ENCODE peak calls at places on chromosomes 2 and 18, in seven cellular contexts. N, V, H, U, E, P and O are unnamed samples.

GRCh38 chr2:191936882-191937405 is 90.1 kb upstream of the CAVIN2 start:
- DNase-seq in N (no peak), V (no peak), H (no peak), U (no peak), E (no peak), P (no peak), O (no peak)

GRCh38 chr2:70888925-70889715 is 46.6 kb upstream of the ATP6V1B1 start:
- DNase-seq in N (peak; percentile 80), V (no peak), H (no peak), U (no peak), E (no peak), P (no peak), O (no peak)

GRCh38 chr2:10036095-10036879 is 7.1 kb upstream of the KLF11 start:
- DNase-seq in N (peak; percentile 42), V (peak; percentile 85), H (no peak), U (peak; percentile 72), E (peak; percentile 79), P (peak; percentile 87), O (peak; percentile 85)

GRCh38 chr2:137449454-137449853 is 514.8 kb upstream of the HNMT start:
- DNase-seq in N (no peak), V (no peak), H (no peak), U (no peak), E (no peak), P (no peak), O (no peak)

GRCh38 chr2:31188141-31188540 is 29.2 kb downstream of the CAPN14 start:
- DNase-seq in N (no peak), V (no peak), H (peak; percentile 2), U (no peak), E (no peak), P (no peak), O (no peak)

GRCh38 chr2:62446491-62446890 is 59.5 kb downstream of the TMEM17 start:
- DNase-seq in N (no peak), V (no peak), H (no peak), U (no peak), E (no peak), P (no peak), O (no peak)

GRCh38 chr2:38602136-38602731 is 494 bp downstream of the HNRNPLL start:
- DNase-seq in N (peak; percentile 69), V (peak; percentile 71), H (peak; percentile 60), U (no peak), E (peak; percentile 19), P (peak; percentile 63), O (peak; percentile 51)

GRCh38 chr2:29502452-29502851 is 387.2 kb downstream of the CLIP4 start:
- DNase-seq in N (no peak), V (no peak), H (no peak), U (no peak), E (peak; percentile 89), P (no peak), O (no peak)

GRCh38 chr2:218863021-218863520 is 3.5 kb downstream of the WNT6 start:
- DNase-seq in N (no peak), V (peak; percentile 56), H (no peak), U (no peak), E (no peak), P (no peak), O (no peak)

GRCh38 chr2:88493481-88493880 is 41.0 kb upstream of the FOXI3 start:
- DNase-seq in N (no peak), V (no peak), H (no peak), U (no peak), E (no peak), P (no peak), O (no peak)

GRCh38 chr2:70574102-70574501 is 20.5 kb upstream of the TGFA start:
- DNase-seq in N (no peak), V (no peak), H (no peak), U (no peak), E (no peak), P (no peak), O (no peak)

GRCh38 chr2:211035548-211036185 is 479.3 kb downstream of the CPS1 start:
- DNase-seq in N (peak; percentile 53), V (no peak), H (no peak), U (no peak), E (peak; percentile 72), P (no peak), O (no peak)

GRCh38 chr18:72544092-72544886 is at the start of gene CBLN2:
- DNase-seq in N (peak; percentile 91), V (peak; percentile 79), H (peak; percentile 52), U (no peak), E (peak; percentile 75), P (peak; percentile 38), O (peak; percentile 85)

GRCh38 chr2:177717831-177718618 is 325.5 kb downstream of the AGPS start:
- DNase-seq in N (no peak), V (no peak), H (no peak), U (no peak), E (peak; percentile 39), P (no peak), O (no peak)

GRCh38 chr2:179936654-179937053 is 70.4 kb downstream of the CWC22 start:
- DNase-seq in N (peak; percentile 66), V (no peak), H (peak; percentile 22), U (no peak), E (peak; percentile 67), P (peak; percentile 28), O (no peak)

GRCh38 chr2:118249970-118250369 is 161.7 kb downstream of the INSIG2 start:
- DNase-seq in N (no peak), V (no peak), H (no peak), U (no peak), E (peak; percentile 80), P (no peak), O (no peak)

GRCh38 chr2:233085037-233085838 is 25.1 kb downstream of the INPP5D start:
- DNase-seq in N (peak; percentile 86), V (peak; percentile 45), H (no peak), U (no peak), E (no peak), P (no peak), O (no peak)

GRCh38 chr2:119544075-119545031 is at the start of gene CFAP221:
- DNase-seq in N (peak; percentile 95), V (peak; percentile 93), H (peak; percentile 51), U (peak; percentile 42), E (peak; percentile 66), P (peak; percentile 85), O (peak; percentile 88)

GRCh38 chr18:57657566-57657965 is 35.9 kb upstream of the NARS1 start:
- DNase-seq in N (no peak), V (no peak), H (no peak), U (no peak), E (no peak), P (no peak), O (no peak)

GRCh38 chr2:101463885-101464653 is 10.8 kb downstream of the RFX8 start:
- DNase-seq in N (no peak), V (no peak), H (no peak), U (no peak), E (peak; percentile 59), P (no peak), O (no peak)

GRCh38 chr2:5980351-5981054 is 288.3 kb downstream of the SOX11 start:
- DNase-seq in N (no peak), V (no peak), H (no peak), U (no peak), E (no peak), P (no peak), O (no peak)

DNA sequence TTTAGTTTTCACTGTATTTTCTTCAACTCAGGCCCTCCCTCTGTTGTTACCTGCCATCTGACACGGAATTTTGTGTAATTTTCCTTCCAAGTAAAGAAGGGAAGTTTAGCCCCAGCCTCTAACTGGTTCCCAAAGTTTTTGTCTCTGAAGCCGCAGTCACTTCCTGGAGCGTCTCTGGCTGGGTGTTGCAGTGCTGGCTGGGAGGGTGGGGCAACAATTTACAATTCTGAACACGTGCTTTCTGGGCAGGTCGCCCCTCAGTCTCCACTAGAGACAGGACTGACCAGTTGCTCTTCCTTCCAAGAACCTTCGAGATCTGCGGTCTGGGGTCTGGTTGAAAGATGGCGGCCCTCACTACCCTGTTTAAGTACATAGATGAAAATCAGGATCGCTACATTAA is 3.5 kb downstream of the CNDP2 start:
- DNase-seq in N (no peak), V (peak; percentile 76), H (peak; percentile 55), U (peak; percentile 60), E (peak; percentile 50), P (peak; percentile 72), O (peak; percentile 78)
- H3K4me3 ChIP-seq in N (no peak overlapping the region), V (peak overlapping the region; percentile 34), H (peak overlapping the region; percentile 72), U (no peak overlapping the region), E (peak overlapping the region; percentile 56), P (no peak overlapping the region), O (peak overlapping the region; percentile 42)

DNA sequence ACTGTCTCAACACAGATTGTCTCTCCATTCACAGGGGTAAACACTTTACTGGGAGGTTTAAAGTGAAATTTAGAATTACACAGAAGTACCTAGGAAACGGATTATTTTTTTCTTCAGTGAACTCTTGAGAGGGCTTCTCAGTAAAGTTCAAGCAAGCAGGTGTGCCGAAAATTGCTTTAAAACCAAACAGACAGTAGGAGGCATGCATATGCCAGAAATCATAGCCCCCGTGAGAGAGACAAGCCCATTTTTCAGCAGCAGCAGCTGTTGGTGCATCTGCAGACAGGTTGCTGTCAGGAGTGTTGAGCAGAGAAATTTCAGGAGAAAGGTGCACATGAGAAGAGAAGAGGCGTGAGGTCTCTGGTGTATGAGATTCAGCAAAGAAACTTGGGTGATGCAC is 2115.5 kb upstream of the CELF4 start:
- DNase-seq in N (no peak), V (no peak), H (no peak), U (no peak), E (no peak), P (no peak), O (no peak)
- H3K36me3 ChIP-seq in N (no peaks in the 10 kb centered on the region), V (no peaks in the 10 kb centered on the region), H (no peaks in the 10 kb centered on the region), U (no peaks in the 10 kb centered on the region), E (no peaks in the 10 kb centered on the region), P (no peaks in the 10 kb centered on the region), O (no peaks in the 10 kb centered on the region)

DNA sequence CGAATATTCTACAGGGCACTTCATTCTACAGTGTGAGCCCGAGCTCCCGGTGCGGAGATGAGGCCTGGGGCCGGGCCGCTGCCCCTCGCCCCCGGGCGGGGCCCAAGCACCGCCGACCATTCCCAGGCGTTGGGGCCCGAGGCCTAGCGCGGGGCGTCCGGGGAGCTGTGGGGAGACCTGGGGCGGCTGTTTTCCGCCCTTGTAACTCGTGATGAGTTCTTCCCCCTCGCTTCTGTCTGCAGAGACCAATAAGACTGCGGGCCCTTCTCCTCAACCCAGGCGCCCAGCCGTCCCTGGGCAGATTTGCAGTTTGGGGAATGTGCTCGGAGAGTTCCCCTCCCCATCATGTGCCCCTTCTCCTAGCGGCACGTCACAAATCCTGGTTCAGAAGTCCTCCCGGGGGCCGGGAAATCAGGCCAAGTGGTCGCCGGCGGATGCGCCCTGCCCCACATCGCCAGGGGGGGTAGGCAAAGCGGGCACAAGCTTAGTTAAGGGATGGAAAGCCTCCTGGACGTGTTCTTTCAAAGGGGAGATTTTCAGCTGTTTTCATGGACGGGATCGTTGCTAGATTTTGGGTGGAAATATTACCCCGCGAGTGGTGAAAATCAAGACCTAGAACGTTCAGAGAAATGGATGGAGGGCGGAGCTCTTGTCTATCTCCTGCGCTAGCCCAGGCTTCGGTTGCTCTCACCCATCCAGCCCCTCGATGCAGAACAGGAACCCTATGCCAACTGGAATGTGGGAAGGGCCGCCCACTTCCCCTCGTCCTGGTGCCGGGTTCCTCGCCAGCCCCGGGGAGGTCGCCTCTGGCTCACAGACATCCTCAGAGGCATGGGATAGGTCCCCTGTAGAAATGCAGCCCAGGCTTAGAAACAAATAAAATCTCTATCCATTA is 18.8 kb upstream of the HAAO start:
- DNase-seq in N (peak; percentile 81), V (peak; percentile 75), H (peak; percentile 61), U (peak; percentile 69), E (no peak), P (peak; percentile 35), O (peak; percentile 69)
- H3K4me3 ChIP-seq in N (peak overlapping the region; percentile 62), V (peak overlapping the region; percentile 73), H (peak overlapping the region; percentile 99), U (peak overlapping the region; percentile 71), E (peak overlapping the region; percentile 81), P (peak overlapping the region; percentile 6), O (peak overlapping the region; percentile 58)

GRCh38 chr2:229821353-229821752 is 100.5 kb downstream of the TRIP12 start:
- DNase-seq in N (no peak), V (no peak), H (no peak), U (no peak), E (peak; percentile 59), P (no peak), O (no peak)
- H3K36me3 ChIP-seq in N (peaks cover 30% of the 10 kb centered on the region), V (peaks cover 59% of the 10 kb centered on the region), H (peaks cover 5% of the 10 kb centered on the region), U (no peaks in the 10 kb centered on the region), E (peaks cover 20% of the 10 kb centered on the region), P (no peaks in the 10 kb centered on the region), O (no peaks in the 10 kb centered on the region)